ENCODE peak calls at places on chromosomes 3 and 15, in four cellular contexts. Z is cardiac fibroblast, P is WERI-Rb-1, I is choroid plexus epithelial cell. M is an unnamed sample.
A peak's percentile ranks its signal among the peaks of the same experiment; 100 is the strongest.

GRCh38 chr3:22113453-22113852 is 362.4 kb upstream of the ZNF385D start:
- DNase-seq in I (peak; percentile 20), Z (no peak), P (no peak), M (no peak)

GRCh38 chr3:72155391-72156064 is 370.6 kb upstream of the PROK2 start:
- DNase-seq in I (peak; percentile 78), Z (peak; percentile 93), P (no peak), M (no peak)

GRCh38 chr3:132343018-132343612 is 25.9 kb downstream of the ACP3 start:
- DNase-seq in P (peak; percentile 39), I (peak; percentile 85), Z (peak; percentile 84), M (no peak)

GRCh38 chr3:107962946-107963345 is 127.9 kb downstream of the CD47 start:
- DNase-seq in I (peak; percentile 45), Z (peak; percentile 77), P (peak; percentile 34), M (no peak)

GRCh38 chr3:184688251-184688851 is 23.5 kb downstream of the MAGEF1 start:
- DNase-seq in Z (peak; percentile 79), I (peak; percentile 79), P (no peak), M (no peak)

GRCh38 chr3:188342991-188343732 is 189.2 kb downstream of the LPP start:
- DNase-seq in P (no peak), Z (no peak), I (no peak), M (no peak)

GRCh38 chr15:95141486-95141885 is 910.1 kb downstream of the MCTP2 start:
- DNase-seq in P (no peak), I (peak; percentile 36), Z (no peak), M (no peak)

GRCh38 chr3:37082317-37082716 is 89.0 kb downstream of the MLH1 start:
- DNase-seq in Z (no peak), P (no peak), I (no peak), M (no peak)

GRCh38 chr3:124007186-124007585 is 15.3 kb upstream of the ROPN1 start:
- DNase-seq in P (no peak), I (no peak), Z (no peak), M (no peak)

GRCh38 chr15:85642693-85643058 is 152.0 kb downstream of the KLHL25 start:
- DNase-seq in P (no peak), I (peak; percentile 17), Z (peak; percentile 92), M (no peak)

GRCh38 chr15:53559364-53560253 is 199.9 kb downstream of the WDR72 start:
- DNase-seq in Z (no peak), P (no peak), I (no peak), M (no peak)

DNA sequence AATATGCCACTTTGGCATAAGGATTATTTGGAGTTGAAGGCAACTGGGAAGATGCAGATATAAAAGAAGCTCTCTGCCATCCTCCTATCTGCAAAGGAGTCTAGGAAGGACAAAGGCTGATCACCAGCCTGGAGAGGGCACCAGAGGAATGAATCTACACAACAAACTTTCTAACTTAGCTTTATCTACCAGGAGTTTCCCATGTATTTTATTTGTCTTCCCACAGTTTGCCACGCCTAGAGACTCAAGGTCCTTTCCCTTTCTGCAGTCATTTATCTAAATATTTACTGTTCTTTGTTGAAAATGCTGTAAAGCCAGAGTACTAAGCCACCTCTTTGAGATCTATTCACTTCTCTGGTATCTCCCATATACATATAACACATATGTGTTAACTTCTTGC is 32.2 kb downstream of the GPR176 start:
- DNase-seq in Z (peak; percentile 74), P (no peak), I (peak; percentile 65), M (no peak)
- TF ChIP-seq CTCF in Z (peak; percentile 39), P (peak; percentile 23), I (peak; percentile 60), M (peak; percentile 82)

GRCh38 chr3:16767006-16767405 is 117.7 kb upstream of the PLCL2 start:
- DNase-seq in I (peak; percentile 24), P (peak; percentile 19), Z (peak; percentile 16), M (no peak)
- TF ChIP-seq CTCF in I (peak; percentile 7), P (no peak), Z (peak; percentile 2), M (no peak)

DNA sequence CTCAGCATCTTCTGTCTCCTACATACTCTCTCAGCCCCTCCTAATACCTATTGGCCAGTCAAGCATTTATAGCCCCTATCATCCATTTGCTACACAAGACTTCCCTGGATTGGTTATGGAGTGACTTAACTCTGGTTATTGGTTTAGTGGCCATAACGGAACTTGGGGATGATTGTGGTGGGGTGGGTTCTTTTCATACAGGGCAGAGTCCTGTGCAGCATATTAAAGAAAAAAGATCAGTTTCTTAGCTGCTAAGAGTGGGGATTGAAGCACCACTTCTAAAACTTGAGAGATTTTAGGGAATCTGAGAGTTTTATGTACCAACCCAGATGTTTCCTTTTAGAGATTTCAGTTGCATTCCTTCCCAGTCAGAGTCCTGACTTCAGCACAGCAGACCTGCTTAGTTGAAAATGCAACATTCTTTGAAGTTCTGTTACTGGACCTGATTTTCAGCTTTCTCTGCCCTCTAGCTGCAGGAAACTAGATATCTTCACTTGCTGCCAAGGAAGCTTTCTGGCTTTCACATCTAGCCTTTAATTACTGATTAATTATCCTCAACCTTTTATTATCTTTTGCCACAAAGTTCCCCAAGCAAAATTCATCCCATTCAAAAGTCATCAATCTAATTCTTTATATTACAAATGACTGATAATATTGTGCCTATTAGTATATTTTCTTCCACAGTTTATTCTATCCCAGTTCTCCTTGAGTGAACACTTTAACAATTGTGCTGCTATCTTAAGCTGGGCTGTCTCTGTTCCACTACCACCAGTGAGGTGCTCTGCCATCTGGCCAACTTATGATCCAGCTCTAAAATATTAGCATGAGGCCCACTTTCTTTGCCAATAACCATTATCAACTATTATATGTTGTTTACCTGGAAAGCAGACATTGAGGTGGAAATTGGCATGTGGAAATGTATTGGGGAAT is 906.0 kb upstream of the ALCAM start:
- DNase-seq in P (no peak), Z (peak; percentile 51), I (peak; percentile 93), M (no peak)
- TF ChIP-seq CTCF in P (peak; percentile 29), Z (peak; percentile 28), I (peak; percentile 75), M (peak; percentile 83)

DNA sequence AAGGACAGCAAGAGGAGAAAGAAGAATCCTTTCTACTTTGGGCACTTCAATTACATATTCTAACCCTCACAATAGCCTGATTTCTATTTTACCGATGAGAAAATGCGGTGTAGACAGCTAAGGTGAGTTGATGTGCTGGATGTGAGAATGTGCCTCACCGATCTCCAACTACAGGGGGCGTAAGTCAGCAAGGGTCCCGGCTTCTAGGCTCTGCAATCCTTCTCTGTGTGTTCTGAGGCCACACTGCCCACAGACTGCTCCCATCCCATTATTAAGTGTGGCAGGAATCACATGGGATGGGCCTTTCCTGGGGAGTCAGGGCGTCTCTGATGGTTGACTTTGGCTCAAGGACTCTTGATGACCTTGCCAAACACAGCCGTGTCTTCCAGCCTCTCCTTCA is 23.6 kb upstream of the RPL35A start:
- DNase-seq in Z (no peak), I (no peak), P (no peak), M (no peak)
- TF ChIP-seq CTCF in Z (peak; percentile 9), I (no peak), P (peak; percentile 26), M (peak; percentile 38)

DNA sequence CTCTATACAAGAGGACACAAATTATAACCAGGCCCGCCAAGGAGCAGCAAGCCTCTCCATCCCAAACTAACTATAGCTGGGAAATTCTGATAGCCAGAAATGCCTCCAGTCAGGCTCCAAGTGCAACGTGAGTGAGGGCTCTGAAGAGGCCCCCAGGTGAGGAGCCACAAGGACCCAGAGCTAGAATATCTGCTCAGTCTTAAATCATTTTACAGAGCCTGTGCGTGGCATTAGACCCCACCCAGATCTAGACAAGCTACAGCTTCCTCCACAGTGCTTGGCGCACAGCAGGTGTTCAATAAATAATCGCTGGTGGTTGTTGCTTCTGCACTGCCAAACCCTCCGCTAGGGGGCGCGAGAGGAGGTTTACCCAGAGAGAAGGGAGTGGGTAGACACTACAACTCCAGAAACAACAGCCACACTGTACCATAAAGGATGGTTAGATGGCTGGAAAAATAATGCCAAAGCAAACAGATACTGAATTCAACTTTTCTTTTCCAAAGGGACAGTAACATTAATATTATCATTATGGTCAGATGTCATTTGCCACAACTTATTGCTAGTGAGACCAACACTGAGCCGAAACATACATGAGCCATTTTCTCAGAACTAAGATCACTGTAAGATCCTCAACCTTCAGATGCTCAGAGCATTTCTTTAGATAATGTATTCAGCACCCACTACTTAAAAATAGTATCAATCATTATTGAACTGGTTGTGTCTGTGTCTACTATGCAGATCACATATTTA is 44.5 kb downstream of the ZIC4 start:
- DNase-seq in P (peak; percentile 66), Z (peak; percentile 7), I (peak; percentile 49), M (no peak)
- TF ChIP-seq CTCF in P (peak; percentile 58), Z (peak; percentile 42), I (peak; percentile 79), M (peak; percentile 73)

GRCh38 chr15:70748281-70748747 is 15.0 kb downstream of the UACA start:
- DNase-seq in Z (no peak), P (no peak), I (no peak), M (no peak)

GRCh38 chr15:70741677-70742293 is 21.6 kb downstream of the UACA start:
- DNase-seq in Z (peak; percentile 51), I (peak; percentile 43), P (no peak), M (no peak)

GRCh38 chr15:70741107-70741511 is 22.2 kb downstream of the UACA start:
- DNase-seq in P (no peak), Z (peak; percentile 96), I (peak; percentile 98), M (no peak)

DNA sequence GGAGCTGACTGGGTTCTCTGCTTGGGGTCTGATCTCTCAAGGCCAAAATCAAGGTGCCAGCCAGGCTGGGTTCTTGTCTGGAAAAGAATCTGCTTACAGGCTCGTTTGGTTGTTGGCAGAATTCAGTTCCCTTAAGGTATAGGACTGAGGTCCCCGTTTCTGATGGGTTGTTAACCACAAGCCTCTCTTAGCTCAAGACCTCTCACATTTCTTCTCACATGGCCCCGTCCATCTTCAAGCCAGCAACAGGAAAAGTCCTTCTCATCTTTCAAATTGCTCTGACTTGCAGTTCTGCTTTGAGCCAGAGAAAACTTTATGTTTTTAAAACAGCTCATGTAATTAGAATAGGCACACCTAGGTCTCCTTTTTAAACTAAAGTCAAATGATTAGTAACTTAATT is 20.4 kb downstream of the UACA start:
- DNase-seq in Z (no peak), I (peak; percentile 78), P (no peak), M (no peak)
- TF ChIP-seq CTCF in Z (no peak), I (no peak), P (no peak), M (no peak)

M was measured in chondrocyte.